ENCODE peak calls at places on chromosomes 11 and 22, in nine cellular contexts. Q is DND-41, O is GM23248, R is GM12878, G is fibroblast of lung, P is HCT116, L is GM23338, S is neural progenitor cell, X is PC-3. B is an unnamed sample.

GRCh38 chr22:21951931-21952465 is 650 bp downstream of the PPM1F start:
- DNase-seq in R (no peak), G (peak), X (peak), S (peak), L (peak), P (no peak), Q (no peak), O (peak), B (peak)

GRCh38 chr11:11747570-11747969 is 94.2 kb upstream of the USP47 start:
- DNase-seq in G (no peak), L (no peak), O (no peak), Q (no peak), P (no peak), S (no peak), R (no peak), X (no peak), B (no peak)

GRCh38 chr11:125091247-125091876 is 20.1 kb downstream of the TMEM218 start:
- DNase-seq in X (peak), R (no peak), P (no peak), G (peak), Q (peak), O (peak), L (peak), S (peak), B (no peak)

GRCh38 chr22:39718921-39719320 is 148.4 kb downstream of the CACNA1I start:
- DNase-seq in X (no peak), O (no peak), P (no peak), G (no peak), L (no peak), S (no peak), R (no peak), Q (no peak), B (no peak)

GRCh38 chr22:45977003-45977395 is at the start of gene WNT7B:
- DNase-seq in S (peak), X (peak), O (no peak), Q (no peak), P (peak), R (no peak), L (peak), G (no peak), B (peak)

GRCh38 chr11:813440-814096 is 3.8 kb downstream of the RPLP2 start:
- DNase-seq in G (no peak), Q (no peak), O (no peak), R (no peak), L (no peak), X (no peak), S (no peak), P (no peak), B (no peak)

GRCh38 chr22:39088688-39089032 is 8.4 kb upstream of the APOBEC3H start:
- DNase-seq in X (no peak), O (no peak), S (no peak), G (no peak), R (no peak), Q (no peak), P (no peak), L (no peak), B (no peak)

GRCh38 chr22:43883012-43883661 is 8.7 kb downstream of the PNPLA5 start:
- DNase-seq in L (peak), G (peak), R (no peak), X (peak), P (peak), Q (peak), S (peak), O (peak), B (peak)

GRCh38 chr11:69640995-69641581 is at the start of gene CCND1:
- DNase-seq in G (peak), S (peak), O (peak), X (peak), Q (no peak), P (peak), L (peak), R (no peak), B (peak)

GRCh38 chr22:19410941-19411689 is 20.4 kb downstream of the HIRA start:
- DNase-seq in P (no peak), L (no peak), O (no peak), S (no peak), G (no peak), X (no peak), R (no peak), Q (no peak), B (no peak)

DNA sequence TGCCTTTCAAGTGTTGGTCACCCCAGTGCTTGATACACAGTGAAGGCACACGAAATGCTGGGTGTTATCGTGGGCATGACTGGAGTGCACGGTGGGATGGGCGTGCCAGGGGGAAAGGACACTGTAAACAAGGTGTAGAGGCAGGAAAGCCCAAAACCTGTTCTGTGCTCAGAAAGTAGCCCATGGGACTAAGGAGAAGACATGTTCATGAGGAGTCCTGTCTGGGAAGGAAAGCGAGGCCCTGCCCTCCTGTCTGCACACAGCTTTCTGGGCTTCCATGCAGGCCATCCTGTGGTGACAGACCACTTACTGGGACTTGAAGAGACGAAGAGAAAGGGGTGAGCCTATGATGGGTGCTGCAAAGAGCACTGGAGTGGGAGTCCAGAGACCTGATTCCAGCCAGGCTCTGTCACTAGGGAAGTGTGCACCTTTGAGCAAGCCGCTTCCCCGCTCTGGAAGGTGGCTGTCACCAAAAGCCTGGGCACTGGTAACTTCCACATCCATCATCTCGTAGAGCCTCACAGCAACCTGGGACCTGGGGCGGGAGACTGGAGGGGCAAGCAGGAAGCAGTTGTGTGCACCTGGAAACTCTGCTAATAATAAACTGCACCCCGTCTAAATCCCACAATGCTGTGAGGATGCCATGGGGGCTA is 846 bp upstream of the POU2F3 start:
- DNase-seq in P (no peak), G (no peak), O (no peak), L (no peak), S (no peak), Q (no peak), R (no peak), X (no peak), B (no peak)
- TF ChIP-seq EZH2 in P (no peak), G (no peak), O (peak), L (no peak), S (no peak), Q (no peak), R (no peak), X (no peak), B (no peak)

GRCh38 chr22:33605686-33606085 is 314.6 kb downstream of the LARGE1 start:
- DNase-seq in O (no peak), S (peak), Q (no peak), P (no peak), G (no peak), X (no peak), R (no peak), L (no peak), B (no peak)
- H3K4me2 ChIP-seq in O (peak), S (peak), Q (no peak), P (no peak), G (no peak), X (no peak), R (no peak), L (no peak), B (no peak)

GRCh38 chr11:133355095-133355494 is 177.2 kb downstream of the OPCML start:
- DNase-seq in S (no peak), R (no peak), Q (no peak), P (no peak), L (no peak), O (no peak), G (no peak), X (no peak), B (no peak)
- H2AFZ ChIP-seq in S (no peak), R (no peak), Q (no peak), P (no peak), L (no peak), O (no peak), G (no peak), X (no peak), B (no peak)

DNA sequence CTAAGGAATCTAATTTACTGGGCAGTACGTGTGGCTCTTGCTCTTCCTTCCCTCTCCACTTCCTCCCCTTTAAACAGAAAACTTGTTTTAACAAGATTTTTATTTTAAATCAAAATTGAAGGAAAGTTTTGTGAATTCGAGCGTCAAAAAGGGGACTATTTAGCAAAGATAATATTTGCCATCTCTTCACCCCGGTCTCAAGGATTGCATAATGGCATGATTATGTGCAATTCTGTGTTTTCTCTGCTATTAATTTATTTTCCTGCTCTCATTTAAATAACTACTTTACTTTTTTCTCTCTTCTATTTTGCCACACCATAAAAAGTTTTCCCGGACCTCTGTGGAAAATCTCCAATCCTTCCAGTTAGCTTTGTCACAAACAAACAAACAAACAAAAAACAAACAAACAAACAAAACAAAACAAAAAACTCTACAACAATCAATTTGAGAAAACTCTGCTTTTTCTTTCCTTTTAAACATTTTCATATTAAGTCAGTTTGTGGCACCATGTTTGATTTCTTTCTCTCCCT is 10.2 kb upstream of the PAX6 start:
- DNase-seq in Q (no peak), S (no peak), L (no peak), O (no peak), G (no peak), R (no peak), X (no peak), P (no peak), B (no peak)
- TF ChIP-seq EZH2 in Q (no peak), S (no peak), L (no peak), O (no peak), G (no peak), R (peak), X (no peak), P (no peak), B (no peak)

B was measured in MM.1S.